ENCODE peak calls at places on chromosomes 4 and X, in six cellular contexts. W is neuronal stem cell, U is IMR-90, P is mesendoderm, V is H9, R is H1. A is an unnamed sample.

GRCh38 chrX:40096395-40097091 is 1.2 kb downstream of the BCOR start:
- DNase-seq in W (no peak), U (peak; percentile 45), P (peak; percentile 46), V (peak; percentile 61), R (no peak), A (peak; percentile 72)

GRCh38 chr4:123671633-123672404 is 275.2 kb downstream of the SPRY1 start:
- DNase-seq in W (no peak), U (no peak), P (no peak), V (no peak), R (no peak), A (no peak)

GRCh38 chr4:86935499-86935832 is 655 bp downstream of the AFF1 start:
- DNase-seq in W (peak; percentile 14), U (no peak), P (no peak), V (no peak), R (no peak), A (no peak)

GRCh38 chr4:89307446-89308160 is at the start of gene GPRIN3:
- DNase-seq in W (peak; percentile 55), U (no peak), P (peak; percentile 82), V (peak; percentile 79), R (no peak), A (peak; percentile 50)

GRCh38 chrX:131762802-131763234 is 218.9 kb downstream of the OR13H1 start:
- DNase-seq in W (no peak), U (peak; percentile 77), P (peak; percentile 31), V (no peak), R (no peak), A (no peak)

GRCh38 chr4:38026138-38026740 is 66.0 kb downstream of the PTTG2 start:
- DNase-seq in W (no peak), U (no peak), P (no peak), V (no peak), R (no peak), A (no peak)

GRCh38 chrX:25873196-25873595 is 264.9 kb upstream of the MAGEB18 start:
- DNase-seq in W (no peak), U (no peak), P (no peak), V (no peak), R (no peak), A (no peak)

GRCh38 chr4:20050768-20051167 is 200.9 kb upstream of the SLIT2 start:
- DNase-seq in W (no peak), U (no peak), P (no peak), V (no peak), R (no peak), A (no peak)

GRCh38 chr4:40924096-40924792 is 174.5 kb downstream of the NSUN7 start:
- DNase-seq in W (peak; percentile 40), U (peak; percentile 49), P (peak; percentile 64), V (peak; percentile 63), R (no peak), A (peak; percentile 65)

GRCh38 chr4:139300431-139301142 is 718 bp upstream of the NAA15 start:
- DNase-seq in W (no peak), U (peak; percentile 72), P (peak; percentile 67), V (no peak), R (no peak), A (peak; percentile 81)

DNA sequence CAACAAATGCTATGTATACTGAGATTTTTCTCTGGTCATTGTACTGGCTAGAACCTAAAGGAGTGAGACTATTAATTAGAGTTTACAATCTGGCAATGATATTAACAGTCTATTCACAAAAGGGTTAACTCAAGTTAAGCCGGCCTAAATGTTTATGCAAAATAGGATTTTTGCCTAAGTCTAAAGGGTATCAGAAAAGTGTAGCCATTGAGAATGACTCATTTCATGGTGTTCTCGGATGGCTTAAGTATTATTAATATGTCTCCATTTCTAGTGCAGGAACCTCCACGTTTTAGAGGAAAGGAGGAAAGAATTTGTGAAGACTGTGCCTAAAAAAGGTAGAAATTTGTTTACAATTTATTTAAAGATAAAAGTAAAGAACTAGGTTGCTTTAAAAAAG is 29.8 kb downstream of the DYNLT3 start:
- DNase-seq in W (no peak), U (no peak), P (no peak), V (no peak), R (no peak), A (no peak)
- H2BK15ac ChIP-seq in W (no peak overlapping the region), U (no peak overlapping the region), P (no peak overlapping the region), V (no peak overlapping the region), R (no peak overlapping the region), A (no peak overlapping the region)

GRCh38 chrX:49043987-49044281 is 777 bp upstream of the TFE3 start:
- DNase-seq in W (no peak), U (no peak), P (no peak), V (no peak), R (no peak), A (no peak)

GRCh38 chrX:49043220-49043986 is at the start of gene TFE3:
- DNase-seq in W (peak; percentile 97), U (peak; percentile 98), P (peak; percentile 99), V (peak; percentile 98), R (peak; percentile 96), A (peak; percentile 98)

GRCh38 chrX:49040376-49040955 is 2.7 kb downstream of the TFE3 start:
- DNase-seq in W (no peak), U (peak; percentile 25), P (no peak), V (no peak), R (no peak), A (peak; percentile 42)

GRCh38 chrX:49042581-49043219 is 457 bp downstream of the TFE3 start:
- DNase-seq in W (no peak), U (no peak), P (no peak), V (no peak), R (no peak), A (no peak)

DNA sequence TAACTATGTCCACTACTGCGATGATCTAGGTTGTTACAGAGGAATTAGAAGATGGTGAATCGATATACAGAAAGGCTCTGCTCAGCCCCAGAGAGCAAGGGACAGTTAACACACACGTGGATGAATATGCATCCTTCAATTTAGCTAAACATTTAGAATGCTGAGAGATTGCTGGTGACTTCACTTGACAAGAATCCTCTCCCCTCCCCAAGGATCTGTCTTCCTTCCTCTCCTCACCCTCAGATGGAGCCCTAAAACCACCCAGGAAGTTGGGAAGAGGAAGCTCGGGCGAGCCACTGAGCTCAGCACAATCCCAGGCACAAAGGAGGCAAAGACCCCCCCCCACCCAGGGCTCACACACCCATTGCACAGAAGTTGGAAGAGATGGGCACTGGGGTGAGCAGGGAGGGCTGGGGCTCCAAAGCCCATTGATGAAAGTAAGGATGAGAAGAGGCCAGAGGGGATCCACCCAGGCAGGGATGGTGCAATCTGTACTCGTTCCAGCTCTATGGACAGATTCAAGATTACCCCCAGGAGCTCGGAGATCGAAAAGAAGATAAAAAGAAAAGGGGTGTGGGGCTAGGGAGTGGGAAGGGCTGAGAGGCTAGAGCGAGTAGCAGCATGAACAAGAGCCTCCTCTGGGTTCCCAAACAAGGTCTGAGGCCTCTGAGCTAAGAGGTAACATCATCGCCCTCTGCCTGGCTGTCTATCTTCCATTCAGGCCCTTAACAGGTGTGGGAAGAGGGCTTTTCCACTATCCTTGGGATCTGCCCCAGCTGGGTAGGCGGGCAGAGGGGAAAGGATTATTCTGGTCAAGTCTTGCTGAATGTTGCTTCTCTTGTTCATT is 1.3 kb downstream of the TFE3 start:
- DNase-seq in W (no peak), U (peak; percentile 73), P (peak; percentile 75), V (no peak), R (no peak), A (peak; percentile 68)
- H2AK5ac ChIP-seq in W (no peak overlapping the region), U (peak overlapping the region; percentile 95), P (no peak overlapping the region), V (no peak overlapping the region), R (no peak overlapping the region), A (peak overlapping the region; percentile 21)

GRCh38 chr4:99563310-99564186 is at the start of gene TRMT10A:
- DNase-seq in W (peak; percentile 95), U (peak; percentile 98), P (peak; percentile 99), V (peak; percentile 98), R (peak; percentile 90), A (peak; percentile 99)

GRCh38 chr4:99564921-99565320 is 1.1 kb upstream of the TRMT10A start:
- DNase-seq in W (no peak), U (no peak), P (no peak), V (no peak), R (no peak), A (no peak)
- H2BK15ac ChIP-seq in W (no peak overlapping the region), U (no peak overlapping the region), P (no peak overlapping the region), V (no peak overlapping the region), R (no peak overlapping the region), A (no peak overlapping the region)

DNA sequence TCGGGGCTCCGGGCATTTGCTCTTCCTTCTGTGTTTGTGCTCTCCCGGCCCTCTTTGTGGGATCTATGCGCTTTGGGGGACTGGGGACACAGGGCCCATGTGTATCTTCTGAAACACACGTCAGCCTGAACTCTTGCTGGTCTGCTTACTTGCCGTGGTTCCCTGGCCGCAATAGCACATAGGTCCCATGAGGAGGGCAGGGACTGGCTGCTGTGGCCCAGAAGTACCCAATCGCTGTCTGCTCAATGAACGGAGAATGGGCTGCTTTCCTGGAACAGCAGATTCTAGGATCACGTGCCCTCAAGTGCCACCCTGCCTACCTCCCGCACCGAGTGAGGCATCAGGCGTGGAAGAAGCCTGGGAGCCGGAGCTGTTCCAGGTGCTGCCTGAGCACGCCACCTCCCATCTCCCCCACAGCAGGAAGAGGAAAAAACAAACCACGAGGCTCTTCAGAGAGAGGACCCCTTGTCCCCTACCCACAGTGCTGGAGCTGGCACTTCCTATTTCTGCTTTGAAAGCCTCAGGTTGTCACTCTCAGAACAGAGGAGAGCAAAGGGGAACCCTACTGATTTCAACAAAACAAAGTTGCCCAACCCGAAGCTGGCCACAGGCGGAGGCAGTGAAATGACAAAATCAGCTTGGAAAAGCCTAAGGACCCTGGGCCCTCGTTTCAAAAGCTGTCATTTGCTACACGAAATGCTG is 3.8 kb downstream of the G6PD start:
- DNase-seq in W (no peak), U (no peak), P (no peak), V (no peak), R (no peak), A (no peak)
- H2AK5ac ChIP-seq in W (no peak overlapping the region), U (peak overlapping the region; percentile 98), P (no peak overlapping the region), V (no peak overlapping the region), R (no peak overlapping the region), A (peak overlapping the region; percentile 100)

DNA sequence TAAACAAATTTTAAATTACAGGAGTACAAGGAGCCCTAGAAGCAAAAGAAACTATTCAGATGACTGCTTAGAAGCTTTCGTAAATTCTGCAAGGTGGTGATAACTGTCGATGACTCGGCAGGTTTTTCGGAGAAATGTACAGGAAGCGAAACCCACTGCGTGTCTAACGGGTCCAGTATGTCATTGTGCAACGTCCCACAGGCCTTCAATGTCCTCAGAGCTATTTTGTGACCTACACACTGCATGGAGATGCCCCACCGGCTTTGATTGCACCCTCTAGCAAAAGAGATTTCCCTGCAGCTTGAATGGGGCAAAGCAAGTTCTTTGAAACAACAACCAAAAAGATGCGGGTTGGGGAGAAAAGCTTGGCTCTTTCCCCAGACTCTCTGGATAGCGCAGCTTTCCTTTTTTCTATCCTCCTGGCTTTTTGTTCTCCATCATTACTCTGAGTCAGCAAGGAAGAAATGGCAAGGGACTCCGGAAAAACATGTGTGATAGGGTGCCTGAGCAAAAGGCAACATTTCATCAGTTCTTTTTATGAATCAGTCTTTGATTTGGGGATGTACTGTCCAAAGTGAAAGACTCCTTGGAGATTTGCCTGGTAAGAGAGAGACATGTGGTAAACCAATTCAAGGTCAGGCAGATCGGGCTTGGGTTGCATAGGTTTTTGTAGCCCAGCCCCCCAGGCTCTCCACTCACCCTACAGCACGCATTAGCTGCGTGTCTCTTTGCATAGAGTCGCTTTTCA is 112.0 kb upstream of the TBL1X start:
- DNase-seq in W (no peak), U (peak; percentile 75), P (no peak), V (no peak), R (no peak), A (peak; percentile 53)
- H2BK15ac ChIP-seq in W (no peak overlapping the region), U (peak overlapping the region; percentile 15), P (no peak overlapping the region), V (no peak overlapping the region), R (no peak overlapping the region), A (no peak overlapping the region)

GRCh38 chr4:7911044-7911578 is 28.6 kb downstream of the AFAP1 start:
- DNase-seq in W (peak; percentile 45), U (peak; percentile 95), P (peak; percentile 93), V (peak; percentile 56), R (peak; percentile 54), A (peak; percentile 96)
- H2AK5ac ChIP-seq in W (peak overlapping the region; percentile 44), U (peak overlapping the region; percentile 100), P (no peak overlapping the region), V (no peak overlapping the region), R (peak overlapping the region; percentile 57), A (peak overlapping the region; percentile 6)